ENCODE peak calls at places on chromosomes 5 and 9, in four cellular contexts. B is activated CD4-positive, alpha-beta T cell treated with anti-CD3 and anti-CD28 coated beads, Interleukin-2, amount 10 ng/mL, durations not matched to agents 7 days and 5 days; Y is effector memory CD8-positive, alpha-beta T cell; L is stomach. H is an unnamed sample.

GRCh38 chr9:35517136-35517535 is 27.2 kb downstream of the RUSC2 start:
- DNase-seq in B (no peak), Y (no peak), L (no peak), H (no peak)

GRCh38 chr5:135429326-135429725 is 17.8 kb downstream of the DCANP1 start:
- DNase-seq in B (no peak), Y (no peak), L (no peak), H (no peak)

GRCh38 chr9:107948086-107948485 is 458.5 kb upstream of the KLF4 start:
- DNase-seq in B (no peak), Y (no peak), L (no peak), H (no peak)

GRCh38 chr5:174828786-174829510 is 104.6 kb downstream of the MSX2 start:
- DNase-seq in B (no peak), Y (no peak), L (no peak), H (no peak)

GRCh38 chr9:6414291-6414690 is 1.3 kb downstream of the UHRF2 start:
- DNase-seq in B (peak), Y (no peak), L (no peak), H (no peak)

GRCh38 chr5:57450991-57451876 is 31.4 kb downstream of the ACTBL2 start:
- DNase-seq in B (peak), Y (no peak), L (no peak), H (peak)

GRCh38 chr9:68643901-68644809 is 60.9 kb upstream of the PIP5K1B start:
- DNase-seq in B (no peak), Y (no peak), L (no peak), H (no peak)

GRCh38 chr5:157026789-157027424 is 32.0 kb downstream of the HAVCR1 start:
- DNase-seq in B (peak), Y (no peak), L (no peak), H (no peak)

GRCh38 chr5:123835421-123835820 is 323.4 kb downstream of the CSNK1G3 start:
- DNase-seq in B (no peak), Y (no peak), L (no peak), H (no peak)

GRCh38 chr9:81826541-81826906 is 101.7 kb upstream of the SPATA31D4 start:
- DNase-seq in B (no peak), Y (no peak), L (no peak), H (no peak)

GRCh38 chr5:43227655-43228054 is 35.6 kb downstream of the NIM1K start:
- DNase-seq in B (no peak), Y (no peak), L (no peak), H (no peak)

H was measured in CD4-positive, CD25-positive, alpha-beta regulatory T cell.